ENCODE peak calls at places on chromosome 12, in four cellular contexts. F is NCI-H748 treated with DMSO at 0.1 percent for 48 hours, I is thoracic aorta, T is astrocyte of the cerebellum. V is an unnamed sample.
A peak's percentile ranks its signal among the peaks of the same experiment; 100 is the strongest.

GRCh38 chr12:109115758-109116610 is at the start of gene ACACB:
- DNase-seq in F (no peak), I (no peak), T (no peak), V (peak; percentile 31)

GRCh38 chr12:123757555-123757954 is 4.5 kb upstream of the DNAH10 start:
- DNase-seq in T (no peak), F (no peak), I (peak; percentile 67), V (no peak)

GRCh38 chr12:175250-175649 is 38.7 kb downstream of the SLC6A12 start:
- DNase-seq in T (no peak), F (no peak), I (no peak), V (no peak)

GRCh38 chr12:115963030-115963480 is 314.4 kb downstream of the MED13L start:
- DNase-seq in I (no peak), F (no peak), T (peak; percentile 9), V (no peak)

GRCh38 chr12:118344829-118345228 is 27.9 kb downstream of the TAOK3 start:
- DNase-seq in I (no peak), T (no peak), F (no peak), V (no peak)

GRCh38 chr12:20194171-20194570 is 174.2 kb upstream of the PDE3A start:
- DNase-seq in I (no peak), F (no peak), T (no peak), V (no peak)

GRCh38 chr12:51262758-51263177 is 7.4 kb downstream of the SMAGP start:
- DNase-seq in F (no peak), I (no peak), T (no peak), V (no peak)

GRCh38 chr12:52372216-52373154 is 5.2 kb upstream of the KRT85 start:
- DNase-seq in T (peak; percentile 85), I (no peak), F (peak; percentile 44), V (peak; percentile 72)

GRCh38 chr12:25051583-25052190 is 102.8 kb upstream of the BCAT1 start:
- DNase-seq in I (no peak), F (no peak), T (no peak), V (peak; percentile 84)

GRCh38 chr12:42565001-42565400 is 24.5 kb downstream of the PRICKLE1 start:
- DNase-seq in F (no peak), T (no peak), I (no peak), V (no peak)

GRCh38 chr12:10722502-10722904 is 620 bp downstream of the YBX3 start:
- DNase-seq in I (peak; percentile 12), F (no peak), T (no peak), V (no peak)

GRCh38 chr12:57243521-57244305 is 7.3 kb downstream of the STAC3 start:
- DNase-seq in T (peak; percentile 23), I (no peak), F (peak; percentile 72), V (peak; percentile 82)

GRCh38 chr12:88399811-88400210 is 180.5 kb downstream of the KITLG start:
- DNase-seq in F (no peak), T (no peak), I (no peak), V (no peak)

GRCh38 chr12:51103977-51104376 is 20.6 kb upstream of the CSRNP2 start:
- DNase-seq in F (no peak), T (no peak), I (no peak), V (no peak)

GRCh38 chr12:66441905-66442559 is 139.7 kb downstream of the HELB start:
- DNase-seq in F (no peak), T (no peak), I (no peak), V (no peak)

V was measured in KBM-7.